ENCODE peak calls at places on chromosomes 13 and 19, in six cellular contexts. I is NCI-H1092; N is AG04450; M is NCI-H2081; D is heart left ventricle; S is effector memory CD4-positive, alpha-beta T cell. F is an unnamed sample.

GRCh38 chr19:45283443-45284033 is 32.5 kb downstream of the MARK4 start:
- DNase-seq in I (no peak), N (no peak), M (no peak), D (no peak), S (no peak), F (no peak)

GRCh38 chr19:31348416-31349159 is 648 bp downstream of the TSHZ3 start:
- DNase-seq in I (no peak), N (no peak), M (no peak), D (peak), S (no peak), F (no peak)

GRCh38 chr13:110230661-110231347 is 76.2 kb downstream of the COL4A1 start:
- DNase-seq in I (no peak), N (no peak), M (no peak), D (no peak), S (no peak), F (no peak)

GRCh38 chr19:9306443-9306842 is 3.2 kb downstream of the ZNF699 start:
- DNase-seq in I (no peak), N (peak), M (no peak), D (no peak), S (no peak), F (no peak)

GRCh38 chr19:54518844-54519243 is 16.2 kb downstream of the LAIR2 start:
- DNase-seq in I (no peak), N (no peak), M (no peak), D (no peak), S (no peak), F (no peak)

GRCh38 chr19:44196772-44197171 is 15.6 kb upstream of the ZNF227 start:
- DNase-seq in I (no peak), N (no peak), M (no peak), D (no peak), S (no peak), F (no peak)

GRCh38 chr13:102830646-102831045 is 15.2 kb upstream of the ERCC5 start:
- DNase-seq in I (no peak), N (no peak), M (no peak), D (no peak), S (no peak), F (no peak)

GRCh38 chr13:111177081-111177711 is 62.1 kb downstream of the ARHGEF7 start:
- DNase-seq in I (peak), N (no peak), M (peak), D (peak), S (peak), F (peak)

GRCh38 chr19:23409392-23410048 is 14.2 kb upstream of the ZNF91 start:
- DNase-seq in I (no peak), N (no peak), M (no peak), D (no peak), S (no peak), F (no peak)

GRCh38 chr19:4369109-4369887 is 25.9 kb downstream of the MPND start:
- DNase-seq in I (no peak), N (no peak), M (no peak), D (peak), S (peak), F (peak)

GRCh38 chr19:53878786-53879144 is 3.2 kb upstream of the PRKCG start:
- DNase-seq in I (no peak), N (no peak), M (no peak), D (no peak), S (no peak), F (no peak)

GRCh38 chr19:42501733-42502132 is 26.5 kb downstream of the CEACAM1 start:
- DNase-seq in I (no peak), N (no peak), M (no peak), D (no peak), S (no peak), F (no peak)

GRCh38 chr13:112713517-112714253 is 23.8 kb downstream of the ATP11A start:
- DNase-seq in I (no peak), N (no peak), M (no peak), D (no peak), S (no peak), F (no peak)

GRCh38 chr19:47268028-47268427 is 6.7 kb upstream of the INAFM1 start:
- DNase-seq in I (no peak), N (no peak), M (no peak), D (no peak), S (no peak), F (no peak)

GRCh38 chr19:38841787-38842438 is 7.9 kb downstream of the HNRNPL start:
- DNase-seq in I (no peak), N (no peak), M (no peak), D (no peak), S (peak), F (peak)

GRCh38 chr13:48873598-48873997 is 102.1 kb upstream of the FNDC3A start:
- DNase-seq in I (no peak), N (no peak), M (no peak), D (no peak), S (no peak), F (no peak)